ENCODE peak calls at places on chromosomes 6 and 20, in seven cellular contexts. One of them, this sample, is unnamed.

GRCh38 chr6:159321267-159321666 is 152.1 kb downstream of the FNDC1 start:
- DNase-seq in H1: no peak
- DNase-seq in HCT116: no peak
- DNase-seq in GM12878: no peak
- DNase-seq in K562: no peak
- DNase-seq in HepG2: no peak
- DNase-seq in SK-N-SH: no peak
- DNase-seq in this sample: no peak

GRCh38 chr6:163714179-163714578 is 299.7 kb downstream of the QKI start:
- DNase-seq in SK-N-SH: no peak
- DNase-seq in K562: no peak
- DNase-seq in HCT116: no peak
- DNase-seq in GM12878: no peak
- DNase-seq in H1: no peak
- DNase-seq in HepG2: no peak
- DNase-seq in this sample: no peak

GRCh38 chr20:37315293-37316110 is 26.0 kb downstream of the MANBAL start:
- DNase-seq in HCT116: no peak
- DNase-seq in K562: peak; percentile 20
- DNase-seq in GM12878: no peak
- DNase-seq in H1: no peak
- DNase-seq in SK-N-SH: peak; percentile 81
- DNase-seq in HepG2: no peak
- DNase-seq in this sample: no peak

GRCh38 chr20:61660559-61660958 is 405.1 kb downstream of the TAF4 start:
- DNase-seq in GM12878: no peak
- DNase-seq in HCT116: no peak
- DNase-seq in HepG2: no peak
- DNase-seq in K562: no peak
- DNase-seq in SK-N-SH: no peak
- DNase-seq in H1: no peak
- DNase-seq in this sample: no peak

GRCh38 chr6:78942451-78942850 is 75.1 kb downstream of the IRAK1BP1 start:
- DNase-seq in GM12878: no peak
- DNase-seq in HepG2: no peak
- DNase-seq in HCT116: no peak
- DNase-seq in K562: no peak
- DNase-seq in SK-N-SH: no peak
- DNase-seq in H1: no peak
- DNase-seq in this sample: no peak

GRCh38 chr6:87213364-87213763 is 58.0 kb downstream of the ZNF292 start:
- DNase-seq in H1: no peak
- DNase-seq in HCT116: peak; percentile 7
- DNase-seq in SK-N-SH: no peak
- DNase-seq in K562: peak; percentile 10
- DNase-seq in HepG2: peak; percentile 7
- DNase-seq in GM12878: no peak
- DNase-seq in this sample: no peak

GRCh38 chr6:139540276-139540675 is 165.8 kb upstream of the CITED2 start:
- DNase-seq in GM12878: peak; percentile 32
- DNase-seq in K562: no peak
- DNase-seq in HCT116: no peak
- DNase-seq in H1: no peak
- DNase-seq in SK-N-SH: no peak
- DNase-seq in HepG2: no peak
- DNase-seq in this sample: no peak

GRCh38 chr20:6473197-6473596 is 294.3 kb upstream of the BMP2 start:
- DNase-seq in HCT116: no peak
- DNase-seq in SK-N-SH: no peak
- DNase-seq in H1: no peak
- DNase-seq in HepG2: no peak
- DNase-seq in GM12878: no peak
- DNase-seq in K562: no peak
- DNase-seq in this sample: no peak

GRCh38 chr6:2542858-2543218 is 207.9 kb downstream of the MYLK4 start:
- DNase-seq in K562: peak; percentile 87
- DNase-seq in HepG2: peak; percentile 77
- DNase-seq in SK-N-SH: no peak
- DNase-seq in H1: no peak
- DNase-seq in HCT116: no peak
- DNase-seq in GM12878: peak; percentile 64
- DNase-seq in this sample: no peak

GRCh38 chr20:62900052-62900691 is 26.1 kb downstream of the DIDO1 start:
- DNase-seq in SK-N-SH: peak; percentile 94
- DNase-seq in H1: peak; percentile 88
- DNase-seq in GM12878: no peak
- DNase-seq in K562: peak; percentile 78
- DNase-seq in HepG2: peak; percentile 82
- DNase-seq in HCT116: peak; percentile 23
- DNase-seq in this sample: peak; percentile 94

GRCh38 chr20:2767768-2768631 is 32.4 kb downstream of the CPXM1 start:
- DNase-seq in HepG2: no peak
- DNase-seq in K562: no peak
- DNase-seq in H1: no peak
- DNase-seq in GM12878: no peak
- DNase-seq in SK-N-SH: peak; percentile 14
- DNase-seq in HCT116: no peak
- DNase-seq in this sample: peak; percentile 82

GRCh38 chr20:29750268-29750899 is 1507.1 kb upstream of the DEFB115 start:
- DNase-seq in K562: no peak
- DNase-seq in H1: no peak
- DNase-seq in SK-N-SH: peak; percentile 1
- DNase-seq in HepG2: no peak
- DNase-seq in GM12878: no peak
- DNase-seq in HCT116: no peak
- DNase-seq in this sample: no peak

GRCh38 chr6:34908194-34908593 is 19.1 kb downstream of the ANKS1A start:
- DNase-seq in HCT116: no peak
- DNase-seq in K562: no peak
- DNase-seq in SK-N-SH: no peak
- DNase-seq in GM12878: no peak
- DNase-seq in H1: no peak
- DNase-seq in HepG2: no peak
- DNase-seq in this sample: no peak

GRCh38 chr20:2693996-2694471 is 1.5 kb downstream of the EBF4 start:
- DNase-seq in HepG2: no peak
- DNase-seq in HCT116: no peak
- DNase-seq in SK-N-SH: peak; percentile 73
- DNase-seq in K562: peak; percentile 9
- DNase-seq in H1: peak; percentile 64
- DNase-seq in GM12878: no peak
- DNase-seq in this sample: no peak

GRCh38 chr6:155085582-155086253 is 90.6 kb downstream of the TIAM2 start:
- DNase-seq in K562: peak; percentile 79
- DNase-seq in H1: no peak
- DNase-seq in HCT116: peak; percentile 36
- DNase-seq in HepG2: peak; percentile 77
- DNase-seq in GM12878: no peak
- DNase-seq in SK-N-SH: no peak
- DNase-seq in this sample: no peak

GRCh38 chr6:80142586-80142985 is 36.1 kb downstream of the BCKDHB start:
- DNase-seq in K562: no peak
- DNase-seq in HepG2: no peak
- DNase-seq in H1: no peak
- DNase-seq in GM12878: no peak
- DNase-seq in HCT116: no peak
- DNase-seq in SK-N-SH: no peak
- DNase-seq in this sample: no peak

GRCh38 chr6:15343490-15344185 is 97.8 kb downstream of the JARID2 start:
- DNase-seq in HCT116: no peak
- DNase-seq in SK-N-SH: peak; percentile 51
- DNase-seq in K562: peak; percentile 57
- DNase-seq in GM12878: no peak
- DNase-seq in HepG2: no peak
- DNase-seq in H1: no peak
- DNase-seq in this sample: no peak

GRCh38 chr6:14917101-14917500 is 328.8 kb upstream of the JARID2 start:
- DNase-seq in HCT116: no peak
- DNase-seq in SK-N-SH: no peak
- DNase-seq in H1: no peak
- DNase-seq in GM12878: no peak
- DNase-seq in K562: no peak
- DNase-seq in HepG2: no peak
- DNase-seq in this sample: no peak

GRCh38 chr6:26366504-26366903 is 1.5 kb downstream of the BTN3A2 start:
- DNase-seq in GM12878: no peak
- DNase-seq in HCT116: no peak
- DNase-seq in SK-N-SH: peak; percentile 46
- DNase-seq in HepG2: no peak
- DNase-seq in H1: no peak
- DNase-seq in K562: no peak
- DNase-seq in this sample: no peak

GRCh38 chr6:52840763-52841585 is at the start of gene GSTA5:
- DNase-seq in GM12878: no peak
- DNase-seq in K562: no peak
- DNase-seq in HCT116: no peak
- DNase-seq in HepG2: no peak
- DNase-seq in SK-N-SH: no peak
- DNase-seq in H1: no peak
- DNase-seq in this sample: no peak

GRCh38 chr6:52834481-52834880 is 6.1 kb downstream of the GSTA5 start:
- DNase-seq in HepG2: no peak
- DNase-seq in HCT116: no peak
- DNase-seq in K562: no peak
- DNase-seq in GM12878: no peak
- DNase-seq in H1: no peak
- DNase-seq in SK-N-SH: no peak
- DNase-seq in this sample: no peak

GRCh38 chr6:52843600-52843999 is 3.0 kb upstream of the GSTA5 start:
- DNase-seq in HCT116: no peak
- DNase-seq in K562: no peak
- DNase-seq in SK-N-SH: no peak
- DNase-seq in HepG2: no peak
- DNase-seq in GM12878: no peak
- DNase-seq in H1: no peak
- DNase-seq in this sample: no peak

DNA sequence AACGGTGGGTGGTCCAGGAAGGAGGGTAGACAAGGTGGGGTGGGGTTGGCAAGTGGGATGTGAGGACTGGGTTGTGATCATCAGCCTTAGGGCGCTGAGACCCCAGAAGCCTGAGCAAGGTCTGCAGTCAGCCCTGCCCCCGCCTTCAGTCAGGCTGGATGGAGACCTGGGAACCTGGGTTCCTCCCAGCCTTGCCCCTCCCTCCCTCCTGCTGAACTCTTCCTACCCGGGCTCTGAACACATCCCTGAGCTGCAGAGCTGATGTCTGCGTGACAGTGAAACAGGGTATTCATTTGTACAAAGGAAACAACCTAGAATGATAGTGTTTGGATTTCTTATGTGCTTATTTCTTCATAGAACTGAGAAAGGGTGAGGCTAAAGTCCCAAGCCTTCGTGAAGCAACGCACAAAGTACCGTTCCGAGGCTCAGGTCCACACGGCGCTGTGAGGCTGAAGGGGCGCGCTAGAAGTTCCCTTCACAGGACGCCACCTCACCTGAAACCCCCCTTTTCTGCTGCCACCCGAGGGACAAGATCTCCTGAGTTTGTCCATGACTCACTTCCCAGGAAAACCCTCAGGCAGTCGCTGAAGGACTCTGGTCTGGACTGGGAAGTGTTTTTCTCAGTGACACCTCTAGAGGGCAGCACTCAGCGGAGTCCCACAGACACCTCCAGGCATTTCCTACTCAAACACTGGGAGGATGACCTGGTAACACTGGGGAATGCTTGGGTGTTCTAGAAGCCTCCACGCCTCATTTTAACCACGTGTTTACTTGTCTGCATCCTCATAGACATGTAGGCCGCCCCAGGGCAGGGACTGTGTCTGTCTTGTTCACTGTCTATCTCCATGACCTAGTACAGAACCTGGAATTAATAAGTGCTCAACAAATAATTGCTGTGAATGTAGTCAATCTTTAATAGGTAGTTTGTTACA is 1.2 kb downstream of the GSTA5 start:
- DNase-seq in GM12878: no peak
- DNase-seq in H1: peak; percentile 82
- DNase-seq in HCT116: peak; percentile 70
- DNase-seq in HepG2: peak; percentile 79
- DNase-seq in K562: peak; percentile 72
- DNase-seq in SK-N-SH: peak; percentile 68
- DNase-seq in this sample: peak; percentile 92
- TF ChIP-seq JUND in GM12878: no peak
- TF ChIP-seq JUND in H1: no peak
- TF ChIP-seq JUND in HCT116: no peak
- TF ChIP-seq JUND in HepG2: peak; percentile 27
- TF ChIP-seq JUND in K562: no peak
- TF ChIP-seq JUND in SK-N-SH: no peak
- TF ChIP-seq JUND in this sample: no peak

GRCh38 chr6:157443066-157443800 is 62.2 kb downstream of the ZDHHC14 start:
- DNase-seq in H1: no peak
- DNase-seq in SK-N-SH: no peak
- DNase-seq in HCT116: no peak
- DNase-seq in GM12878: peak; percentile 80
- DNase-seq in HepG2: no peak
- DNase-seq in K562: no peak
- DNase-seq in this sample: no peak
- TF ChIP-seq JUND in H1: no peak
- TF ChIP-seq JUND in SK-N-SH: peak; percentile 47
- TF ChIP-seq JUND in HCT116: no peak
- TF ChIP-seq JUND in GM12878: peak; percentile 72
- TF ChIP-seq JUND in HepG2: no peak
- TF ChIP-seq JUND in K562: no peak
- TF ChIP-seq JUND in this sample: no peak

GRCh38 chr6:33194431-33194979 is 2.2 kb upstream of the COL11A2 start:
- DNase-seq in GM12878: no peak
- DNase-seq in H1: no peak
- DNase-seq in K562: no peak
- DNase-seq in HepG2: no peak
- DNase-seq in SK-N-SH: no peak
- DNase-seq in HCT116: no peak
- DNase-seq in this sample: no peak

GRCh38 chr6:33192671-33193602 is 670 bp upstream of the COL11A2 start:
- DNase-seq in SK-N-SH: peak; percentile 75
- DNase-seq in HCT116: no peak
- DNase-seq in GM12878: no peak
- DNase-seq in H1: peak; percentile 71
- DNase-seq in K562: no peak
- DNase-seq in HepG2: no peak
- DNase-seq in this sample: no peak

GRCh38 chr6:33193619-33194018 is 1.4 kb upstream of the COL11A2 start:
- DNase-seq in H1: no peak
- DNase-seq in HCT116: no peak
- DNase-seq in K562: no peak
- DNase-seq in SK-N-SH: peak; percentile 41
- DNase-seq in HepG2: no peak
- DNase-seq in GM12878: no peak
- DNase-seq in this sample: no peak

GRCh38 chr6:33197431-33198048 is 2.9 kb downstream of the RXRB start:
- DNase-seq in K562: peak; percentile 78
- DNase-seq in HCT116: peak; percentile 66
- DNase-seq in GM12878: no peak
- DNase-seq in HepG2: peak; percentile 80
- DNase-seq in SK-N-SH: peak; percentile 79
- DNase-seq in H1: peak; percentile 70
- DNase-seq in this sample: peak; percentile 75

GRCh38 chr6:33195304-33196022 is 3.2 kb upstream of the COL11A2 start:
- DNase-seq in HepG2: no peak
- DNase-seq in SK-N-SH: no peak
- DNase-seq in K562: peak; percentile 59
- DNase-seq in GM12878: no peak
- DNase-seq in H1: no peak
- DNase-seq in HCT116: no peak
- DNase-seq in this sample: no peak
- TF ChIP-seq JUND in HepG2: no peak
- TF ChIP-seq JUND in SK-N-SH: no peak
- TF ChIP-seq JUND in K562: no peak
- TF ChIP-seq JUND in GM12878: no peak
- TF ChIP-seq JUND in H1: no peak
- TF ChIP-seq JUND in HCT116: no peak
- TF ChIP-seq JUND in this sample: no peak

GRCh38 chr6:147699637-147700036 is 191.1 kb downstream of the SAMD5 start:
- DNase-seq in K562: no peak
- DNase-seq in HCT116: peak; percentile 34
- DNase-seq in HepG2: no peak
- DNase-seq in GM12878: no peak
- DNase-seq in H1: no peak
- DNase-seq in SK-N-SH: no peak
- DNase-seq in this sample: no peak
- TF ChIP-seq JUND in K562: no peak
- TF ChIP-seq JUND in HCT116: peak; percentile 67
- TF ChIP-seq JUND in HepG2: no peak
- TF ChIP-seq JUND in GM12878: no peak
- TF ChIP-seq JUND in H1: no peak
- TF ChIP-seq JUND in SK-N-SH: no peak
- TF ChIP-seq JUND in this sample: no peak